ENCODE peak calls at places on chromosomes 6 and 20, in six cellular contexts. G is activated CD4-positive, CD25-positive, alpha-beta regulatory T cell treated with anti-CD3 and anti-CD28 coated beads, Interleukin-2, amount 50 U/mL, for 16 hours; M is WTC11; B is hypothalamus; Q is NCI-H774; U is stimulated activated CD4-positive, alpha-beta T cell treated with anti-CD3 and anti-CD28 coated beads, TNF-alpha, amount 100 ng/mL, for 4 hours. H is an unnamed sample.

GRCh38 chr6:110075406-110075805 is 97.3 kb downstream of the GPR6 start:
- DNase-seq in G (no peak), M (no peak), B (no peak), Q (no peak), U (no peak), H (no peak)

GRCh38 chr20:58458342-58459057 is 56.7 kb downstream of the APCDD1L start:
- DNase-seq in G (no peak), M (no peak), B (no peak), Q (no peak), U (no peak), H (no peak)

GRCh38 chr20:10671221-10671849 is 2.5 kb downstream of the JAG1 start:
- DNase-seq in G (no peak), M (peak), B (peak), Q (no peak), U (no peak), H (peak)

GRCh38 chr20:50029697-50030428 is 47.1 kb downstream of the SNAI1 start:
- DNase-seq in G (no peak), M (no peak), B (no peak), Q (no peak), U (no peak), H (no peak)

GRCh38 chr6:28940859-28941680 is 17.3 kb upstream of the TRIM27 start:
- DNase-seq in G (peak), M (peak), B (peak), Q (peak), U (peak), H (peak)

GRCh38 chr20:56400001-56400640 is 7.7 kb downstream of the CSTF1 start:
- DNase-seq in G (peak), M (peak), B (no peak), Q (no peak), U (no peak), H (peak)

GRCh38 chr6:73866305-73866704 is 170.3 kb downstream of the CD109 start:
- DNase-seq in G (no peak), M (no peak), B (no peak), Q (no peak), U (no peak), H (no peak)

GRCh38 chr6:5998741-5999687 is 7.7 kb downstream of the NRN1 start:
- DNase-seq in G (no peak), M (peak), B (no peak), Q (no peak), U (no peak), H (no peak)

GRCh38 chr6:165871571-165871970 is 208.5 kb upstream of the PDE10A start:
- DNase-seq in G (no peak), M (no peak), B (no peak), Q (no peak), U (no peak), H (no peak)

GRCh38 chr6:41028618-41029486 is 10.2 kb downstream of the UNC5CL start:
- DNase-seq in G (no peak), M (no peak), B (no peak), Q (no peak), U (no peak), H (peak)

GRCh38 chr6:13681305-13682061 is 30.2 kb downstream of the RANBP9 start:
- DNase-seq in G (no peak), M (no peak), B (no peak), Q (no peak), U (no peak), H (no peak)

GRCh38 chr20:38692436-38693411 is 31.6 kb upstream of the SLC32A1 start:
- DNase-seq in G (no peak), M (peak), B (peak), Q (no peak), U (peak), H (no peak)

GRCh38 chr6:69914015-69914485 is 47.7 kb downstream of the COL19A1 start:
- DNase-seq in G (no peak), M (no peak), B (no peak), Q (no peak), U (no peak), H (no peak)